ENCODE peak calls at places on chromosomes 4 and X, in seven cellular contexts. P is stomach, F is NT2/D1, R is lower lobe of right lung, Z is Calu3, D is suprapubic skin, H is H4. E is an unnamed sample.

GRCh38 chr4:177194906-177195305 is 114.8 kb upstream of the NEIL3 start:
- DNase-seq in R (no peak), P (no peak), F (no peak), H (no peak), Z (no peak), D (no peak), E (no peak)

GRCh38 chrX:47796433-47796906 is 40.2 kb upstream of the ZNF81 start:
- DNase-seq in Z (no peak), F (no peak), H (no peak), R (no peak), D (no peak), P (no peak), E (no peak)

GRCh38 chrX:40176256-40176978 is 78.7 kb upstream of the BCOR start:
- DNase-seq in R (peak), H (no peak), P (peak), D (no peak), Z (peak), F (no peak), E (no peak)

GRCh38 chr4:78569291-78569821 is 17.8 kb downstream of the ANXA3 start:
- DNase-seq in H (peak), R (no peak), D (no peak), Z (peak), P (no peak), F (no peak), E (no peak)

GRCh38 chrX:35726176-35726575 is 72.0 kb upstream of the MAGEB16 start:
- DNase-seq in Z (peak), R (no peak), D (no peak), F (no peak), H (peak), P (no peak), E (no peak)

GRCh38 chrX:86002076-86002896 is 45.1 kb downstream of the CHM start:
- DNase-seq in F (peak), P (peak), H (peak), Z (peak), D (no peak), R (peak), E (peak)

GRCh38 chr4:110620352-110621327 is 2.2 kb downstream of the PITX2 start:
- DNase-seq in H (no peak), P (no peak), D (no peak), Z (no peak), F (no peak), R (no peak), E (peak)

GRCh38 chr4:173493041-173493440 is 37.0 kb downstream of the HAND2 start:
- DNase-seq in Z (no peak), F (no peak), P (no peak), H (no peak), R (no peak), D (no peak), E (no peak)

GRCh38 chr4:100257567-100257966 is 67.3 kb upstream of the DDIT4L start:
- DNase-seq in D (no peak), R (no peak), H (peak), P (no peak), F (no peak), Z (peak), E (no peak)

GRCh38 chrX:150456466-150456865 is 93.3 kb downstream of the MAMLD1 start:
- DNase-seq in H (peak), D (no peak), Z (no peak), F (no peak), R (no peak), P (no peak), E (no peak)

GRCh38 chrX:45306794-45307193 is 106.1 kb upstream of the DIPK2B start:
- DNase-seq in D (no peak), H (no peak), Z (no peak), F (no peak), P (no peak), R (no peak), E (no peak)

GRCh38 chr4:77269505-77269904 is 112.5 kb downstream of the CCNG2 start:
- DNase-seq in F (no peak), H (no peak), R (no peak), Z (peak), D (no peak), P (no peak), E (no peak)

GRCh38 chrX:41386222-41386990 is 52.4 kb downstream of the DDX3X start:
- DNase-seq in P (no peak), Z (no peak), D (no peak), F (no peak), R (no peak), H (no peak), E (no peak)

GRCh38 chrX:97616883-97617510 is 733.3 kb downstream of the RPA4 start:
- DNase-seq in R (no peak), F (no peak), Z (peak), P (no peak), H (peak), D (no peak), E (peak)

GRCh38 chr4:168109527-168109926 is 17.2 kb downstream of the ANXA10 start:
- DNase-seq in P (no peak), F (no peak), Z (no peak), D (no peak), R (no peak), H (no peak), E (no peak)

GRCh38 chrX:270848-271367 is 10.3 kb upstream of the PLCXD1 start:
- DNase-seq in R (peak), D (peak), H (no peak), F (no peak), P (peak), Z (no peak), E (peak)

GRCh38 chr4:85298037-85298436 is 176.9 kb upstream of the ARHGAP24 start:
- DNase-seq in F (no peak), P (no peak), Z (no peak), R (no peak), H (no peak), D (no peak), E (no peak)

GRCh38 chr4:56128231-56128630 is 179.5 kb downstream of the CEP135 start:
- DNase-seq in F (no peak), Z (no peak), R (no peak), P (no peak), H (no peak), D (no peak), E (no peak)

GRCh38 chrX:3346436-3347329 is at the start of gene MXRA5:
- DNase-seq in Z (peak), P (no peak), R (no peak), F (peak), D (no peak), H (no peak), E (no peak)

GRCh38 chrX:14027511-14028019 is 2.1 kb downstream of the GEMIN8 start:
- DNase-seq in F (no peak), H (peak), R (no peak), D (no peak), Z (peak), P (no peak), E (no peak)

GRCh38 chr4:87732033-87732770 is 67.2 kb upstream of the IBSP start:
- DNase-seq in H (no peak), D (no peak), Z (no peak), P (no peak), F (no peak), R (peak), E (no peak)

GRCh38 chr4:111323916-111324315 is 701.0 kb upstream of the PITX2 start:
- DNase-seq in R (no peak), P (no peak), D (no peak), H (no peak), Z (no peak), F (no peak), E (no peak)

GRCh38 chrX:151984891-151985290 is 10.4 kb upstream of the GABRE start:
- DNase-seq in P (no peak), H (no peak), Z (no peak), R (no peak), F (no peak), D (no peak), E (no peak)

GRCh38 chr4:90889171-90889570 is 762.0 kb downstream of the CCSER1 start:
- DNase-seq in R (no peak), H (no peak), D (no peak), F (no peak), Z (no peak), P (no peak), E (no peak)

GRCh38 chrX:36214924-36215323 is 295.4 kb downstream of the CFAP47 start:
- DNase-seq in Z (no peak), D (no peak), R (no peak), P (no peak), F (no peak), H (no peak), E (no peak)

GRCh38 chrX:49915352-49916222 is 6.8 kb upstream of the CLCN5 start:
- DNase-seq in Z (peak), D (no peak), F (peak), H (peak), R (no peak), P (peak), E (no peak)

GRCh38 chr4:41212221-41213203 is 1.8 kb downstream of the APBB2 start:
- DNase-seq in F (peak), P (peak), H (peak), R (no peak), D (no peak), Z (peak), E (no peak)

GRCh38 chr4:8315343-8316250 is 46.0 kb downstream of the HTRA3 start:
- DNase-seq in H (peak), D (peak), R (peak), Z (peak), F (peak), P (peak), E (peak)

GRCh38 chr4:141352775-141353544 is 132.3 kb downstream of the ZNF330 start:
- DNase-seq in R (no peak), P (no peak), H (peak), Z (no peak), D (no peak), F (no peak), E (no peak)

E was measured in RWPE2.